ENCODE peak calls at places on chromosome 13, in nine cellular contexts. One of them, this sample, is unnamed. For H3K4me1, the result is how much of the 10 kb centered on the place peaks cover.

GRCh38 chr13:24682353-24682752 is 2.1 kb downstream of the ATP12A start:
- DNase-seq in Peyer's patch: no peak
- DNase-seq in IMR-90: no peak
- DNase-seq in upper lobe of left lung: no peak
- DNase-seq in breast epithelium: no peak
- DNase-seq in tibial nerve: no peak
- DNase-seq in heart left ventricle: no peak
- DNase-seq in prostate gland: no peak
- DNase-seq in uterus: no peak
- DNase-seq in this sample: no peak

GRCh38 chr13:32581177-32581786 is 5.0 kb upstream of the PDS5B start:
- DNase-seq in IMR-90: peak
- DNase-seq in heart left ventricle: no peak
- DNase-seq in Peyer's patch: no peak
- DNase-seq in prostate gland: no peak
- DNase-seq in upper lobe of left lung: no peak
- DNase-seq in breast epithelium: no peak
- DNase-seq in uterus: no peak
- DNase-seq in tibial nerve: no peak
- DNase-seq in this sample: no peak

GRCh38 chr13:45784755-45785675 is 66.5 kb downstream of the SIAH3 start:
- DNase-seq in Peyer's patch: no peak
- DNase-seq in prostate gland: no peak
- DNase-seq in IMR-90: no peak
- DNase-seq in upper lobe of left lung: no peak
- DNase-seq in tibial nerve: no peak
- DNase-seq in uterus: no peak
- DNase-seq in heart left ventricle: no peak
- DNase-seq in breast epithelium: no peak
- DNase-seq in this sample: no peak

GRCh38 chr13:109180905-109181425 is 551.6 kb downstream of the MYO16 start:
- DNase-seq in uterus: no peak
- DNase-seq in heart left ventricle: no peak
- DNase-seq in prostate gland: no peak
- DNase-seq in Peyer's patch: no peak
- DNase-seq in tibial nerve: no peak
- DNase-seq in IMR-90: peak
- DNase-seq in upper lobe of left lung: no peak
- DNase-seq in breast epithelium: no peak
- DNase-seq in this sample: no peak

GRCh38 chr13:31477961-31478360 is 261.4 kb upstream of the RXFP2 start:
- DNase-seq in breast epithelium: no peak
- DNase-seq in tibial nerve: no peak
- DNase-seq in uterus: no peak
- DNase-seq in Peyer's patch: no peak
- DNase-seq in prostate gland: no peak
- DNase-seq in upper lobe of left lung: no peak
- DNase-seq in heart left ventricle: no peak
- DNase-seq in IMR-90: peak
- DNase-seq in this sample: no peak

GRCh38 chr13:83220241-83220640 is 662.0 kb downstream of the SLITRK1 start:
- DNase-seq in breast epithelium: no peak
- DNase-seq in IMR-90: peak
- DNase-seq in tibial nerve: no peak
- DNase-seq in prostate gland: no peak
- DNase-seq in upper lobe of left lung: no peak
- DNase-seq in uterus: no peak
- DNase-seq in Peyer's patch: no peak
- DNase-seq in heart left ventricle: no peak
- DNase-seq in this sample: no peak

GRCh38 chr13:93230466-93230865 is 3.9 kb downstream of the GPC6 start:
- DNase-seq in IMR-90: peak
- DNase-seq in Peyer's patch: no peak
- DNase-seq in uterus: no peak
- DNase-seq in breast epithelium: no peak
- DNase-seq in upper lobe of left lung: no peak
- DNase-seq in tibial nerve: no peak
- DNase-seq in heart left ventricle: no peak
- DNase-seq in prostate gland: no peak
- DNase-seq in this sample: no peak

GRCh38 chr13:107450931-107451330 is 764.4 kb downstream of the LIG4 start:
- DNase-seq in prostate gland: no peak
- DNase-seq in Peyer's patch: no peak
- DNase-seq in IMR-90: peak
- DNase-seq in breast epithelium: no peak
- DNase-seq in upper lobe of left lung: no peak
- DNase-seq in uterus: peak
- DNase-seq in tibial nerve: no peak
- DNase-seq in heart left ventricle: peak
- DNase-seq in this sample: no peak

GRCh38 chr13:49792550-49793324 is at the start of gene KPNA3:
- DNase-seq in upper lobe of left lung: peak
- DNase-seq in prostate gland: peak
- DNase-seq in IMR-90: peak
- DNase-seq in breast epithelium: peak
- DNase-seq in tibial nerve: peak
- DNase-seq in heart left ventricle: peak
- DNase-seq in Peyer's patch: peak
- DNase-seq in uterus: peak
- DNase-seq in this sample: peak

GRCh38 chr13:49789961-49790360 is 2.5 kb downstream of the KPNA3 start:
- DNase-seq in heart left ventricle: no peak
- DNase-seq in prostate gland: no peak
- DNase-seq in uterus: no peak
- DNase-seq in upper lobe of left lung: no peak
- DNase-seq in tibial nerve: no peak
- DNase-seq in breast epithelium: no peak
- DNase-seq in Peyer's patch: no peak
- DNase-seq in IMR-90: no peak
- DNase-seq in this sample: no peak

GRCh38 chr13:49786609-49787008 is 5.9 kb downstream of the KPNA3 start:
- DNase-seq in heart left ventricle: no peak
- DNase-seq in uterus: no peak
- DNase-seq in tibial nerve: no peak
- DNase-seq in IMR-90: no peak
- DNase-seq in Peyer's patch: no peak
- DNase-seq in breast epithelium: no peak
- DNase-seq in prostate gland: no peak
- DNase-seq in upper lobe of left lung: no peak
- DNase-seq in this sample: no peak

GRCh38 chr13:49791753-49792549 is 531 bp downstream of the KPNA3 start:
- DNase-seq in heart left ventricle: peak
- DNase-seq in tibial nerve: no peak
- DNase-seq in upper lobe of left lung: peak
- DNase-seq in uterus: peak
- DNase-seq in prostate gland: peak
- DNase-seq in Peyer's patch: no peak
- DNase-seq in breast epithelium: no peak
- DNase-seq in IMR-90: peak
- DNase-seq in this sample: peak

GRCh38 chr13:49791214-49791752 is 1.2 kb downstream of the KPNA3 start:
- DNase-seq in uterus: no peak
- DNase-seq in IMR-90: peak
- DNase-seq in heart left ventricle: peak
- DNase-seq in tibial nerve: no peak
- DNase-seq in upper lobe of left lung: peak
- DNase-seq in prostate gland: peak
- DNase-seq in breast epithelium: no peak
- DNase-seq in Peyer's patch: no peak
- DNase-seq in this sample: no peak
- H3K4me1 ChIP-seq in uterus: under half
- H3K4me1 ChIP-seq in IMR-90: under half
- H3K4me1 ChIP-seq in heart left ventricle: under half
- H3K4me1 ChIP-seq in tibial nerve: under half
- H3K4me1 ChIP-seq in upper lobe of left lung: under half
- H3K4me1 ChIP-seq in prostate gland: under half
- H3K4me1 ChIP-seq in breast epithelium: under half
- H3K4me1 ChIP-seq in Peyer's patch: under half
- H3K4me1 ChIP-seq in this sample: under half

DNA sequence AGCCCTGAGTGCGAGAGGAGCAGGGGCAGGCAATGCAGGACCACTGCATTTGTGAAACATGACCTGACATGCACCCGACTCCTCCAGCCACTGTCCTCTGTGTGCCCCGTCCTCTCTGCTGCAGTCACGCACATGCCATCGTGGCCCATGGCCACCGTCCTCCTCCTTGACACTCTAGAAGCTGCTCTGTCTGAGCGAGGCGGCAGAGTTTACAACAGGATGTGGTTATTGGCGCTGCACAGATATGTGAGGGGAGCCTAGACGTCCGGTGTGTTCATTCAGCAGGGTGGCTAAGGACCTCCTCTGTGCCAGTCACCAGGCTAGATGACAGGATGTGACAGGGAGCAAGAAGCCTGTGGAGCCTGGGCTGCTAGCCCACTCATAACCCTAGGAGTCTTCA is 277.8 kb downstream of the FOXO1 start:
- DNase-seq in upper lobe of left lung: peak
- DNase-seq in prostate gland: no peak
- DNase-seq in Peyer's patch: no peak
- DNase-seq in tibial nerve: no peak
- DNase-seq in breast epithelium: no peak
- DNase-seq in uterus: no peak
- DNase-seq in heart left ventricle: no peak
- DNase-seq in IMR-90: peak
- DNase-seq in this sample: peak
- TF ChIP-seq POLR2A in upper lobe of left lung: peak
- TF ChIP-seq POLR2A in prostate gland: no peak
- TF ChIP-seq POLR2A in Peyer's patch: no peak
- TF ChIP-seq POLR2A in tibial nerve: no peak
- TF ChIP-seq POLR2A in breast epithelium: no peak
- TF ChIP-seq POLR2A in uterus: no peak
- TF ChIP-seq POLR2A in heart left ventricle: no peak
- TF ChIP-seq POLR2A in IMR-90: no peak
- TF ChIP-seq POLR2A in this sample: no peak

GRCh38 chr13:78662467-78662866 is 3.5 kb upstream of the OBI1 start:
- DNase-seq in tibial nerve: no peak
- DNase-seq in uterus: no peak
- DNase-seq in heart left ventricle: no peak
- DNase-seq in prostate gland: no peak
- DNase-seq in breast epithelium: no peak
- DNase-seq in IMR-90: no peak
- DNase-seq in upper lobe of left lung: no peak
- DNase-seq in Peyer's patch: no peak
- DNase-seq in this sample: no peak

GRCh38 chr13:78659450-78660110 is 625 bp upstream of the OBI1 start:
- DNase-seq in IMR-90: peak
- DNase-seq in heart left ventricle: no peak
- DNase-seq in prostate gland: no peak
- DNase-seq in tibial nerve: no peak
- DNase-seq in breast epithelium: no peak
- DNase-seq in Peyer's patch: no peak
- DNase-seq in upper lobe of left lung: no peak
- DNase-seq in uterus: no peak
- DNase-seq in this sample: no peak

GRCh38 chr13:78657699-78658629 is 991 bp downstream of the OBI1 start:
- DNase-seq in breast epithelium: no peak
- DNase-seq in prostate gland: no peak
- DNase-seq in heart left ventricle: no peak
- DNase-seq in Peyer's patch: no peak
- DNase-seq in upper lobe of left lung: no peak
- DNase-seq in IMR-90: peak
- DNase-seq in tibial nerve: no peak
- DNase-seq in uterus: no peak
- DNase-seq in this sample: no peak

GRCh38 chr13:78658630-78659449 is at the start of gene OBI1:
- DNase-seq in uterus: peak
- DNase-seq in Peyer's patch: peak
- DNase-seq in IMR-90: peak
- DNase-seq in prostate gland: peak
- DNase-seq in tibial nerve: peak
- DNase-seq in breast epithelium: peak
- DNase-seq in heart left ventricle: peak
- DNase-seq in upper lobe of left lung: peak
- DNase-seq in this sample: peak

DNA sequence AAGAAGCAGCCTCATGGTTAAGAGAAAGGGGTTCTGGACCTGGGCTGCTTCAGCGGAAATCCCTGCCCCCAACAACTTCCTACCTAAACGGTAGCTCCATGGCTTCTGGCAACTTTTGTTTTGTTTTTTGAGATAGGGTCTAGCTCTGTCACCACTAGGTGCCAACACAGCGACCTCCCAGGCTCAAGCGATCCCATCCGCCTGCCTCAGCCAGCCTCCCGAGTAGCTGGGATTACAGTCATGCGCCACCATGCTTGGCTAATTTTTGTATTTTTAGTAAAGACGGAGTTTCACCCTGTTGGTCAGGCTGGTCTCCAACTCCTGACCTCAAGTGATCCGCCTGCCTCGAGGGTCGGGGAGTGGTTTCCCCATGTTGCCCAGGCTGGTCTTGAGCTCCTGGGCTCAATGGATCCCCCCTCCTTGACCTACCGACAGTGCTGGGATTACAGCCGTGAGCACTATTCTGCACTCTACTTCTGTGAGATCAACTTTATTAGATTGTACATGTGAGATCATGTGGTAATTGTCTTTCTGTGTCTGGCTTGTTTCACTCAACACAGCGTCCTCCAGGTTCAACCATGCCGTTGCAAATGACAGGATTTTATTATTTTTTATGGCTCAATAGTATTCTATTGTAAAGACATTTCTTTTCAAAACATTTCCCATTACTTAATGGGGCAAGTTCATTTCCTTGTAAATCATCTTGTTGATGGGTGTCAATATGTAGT is 1.3 kb upstream of the OBI1 start:
- DNase-seq in IMR-90: no peak
- DNase-seq in prostate gland: peak
- DNase-seq in tibial nerve: no peak
- DNase-seq in breast epithelium: no peak
- DNase-seq in upper lobe of left lung: no peak
- DNase-seq in Peyer's patch: no peak
- DNase-seq in heart left ventricle: no peak
- DNase-seq in uterus: no peak
- DNase-seq in this sample: no peak
- H3K4me3 ChIP-seq in IMR-90: peak
- H3K4me3 ChIP-seq in prostate gland: peak
- H3K4me3 ChIP-seq in tibial nerve: peak
- H3K4me3 ChIP-seq in breast epithelium: peak
- H3K4me3 ChIP-seq in upper lobe of left lung: peak
- H3K4me3 ChIP-seq in Peyer's patch: peak
- H3K4me3 ChIP-seq in heart left ventricle: peak
- H3K4me3 ChIP-seq in uterus: peak
- H3K4me3 ChIP-seq in this sample: peak

GRCh38 chr13:87675851-87676250 is 4.7 kb downstream of the SLITRK5 start:
- DNase-seq in uterus: no peak
- DNase-seq in breast epithelium: no peak
- DNase-seq in upper lobe of left lung: no peak
- DNase-seq in tibial nerve: no peak
- DNase-seq in IMR-90: no peak
- DNase-seq in prostate gland: no peak
- DNase-seq in Peyer's patch: no peak
- DNase-seq in heart left ventricle: no peak
- DNase-seq in this sample: no peak

GRCh38 chr13:87671824-87672603 is 843 bp downstream of the SLITRK5 start:
- DNase-seq in breast epithelium: no peak
- DNase-seq in Peyer's patch: peak
- DNase-seq in uterus: no peak
- DNase-seq in prostate gland: no peak
- DNase-seq in heart left ventricle: no peak
- DNase-seq in IMR-90: no peak
- DNase-seq in upper lobe of left lung: peak
- DNase-seq in tibial nerve: no peak
- DNase-seq in this sample: no peak

GRCh38 chr13:87676254-87677042 is 5.3 kb downstream of the SLITRK5 start:
- DNase-seq in breast epithelium: no peak
- DNase-seq in Peyer's patch: no peak
- DNase-seq in uterus: no peak
- DNase-seq in IMR-90: no peak
- DNase-seq in prostate gland: no peak
- DNase-seq in tibial nerve: no peak
- DNase-seq in heart left ventricle: no peak
- DNase-seq in upper lobe of left lung: no peak
- DNase-seq in this sample: no peak

GRCh38 chr13:87677043-87677333 is 5.8 kb downstream of the SLITRK5 start:
- DNase-seq in tibial nerve: no peak
- DNase-seq in upper lobe of left lung: no peak
- DNase-seq in breast epithelium: no peak
- DNase-seq in heart left ventricle: no peak
- DNase-seq in IMR-90: no peak
- DNase-seq in Peyer's patch: no peak
- DNase-seq in prostate gland: no peak
- DNase-seq in uterus: no peak
- DNase-seq in this sample: no peak

DNA sequence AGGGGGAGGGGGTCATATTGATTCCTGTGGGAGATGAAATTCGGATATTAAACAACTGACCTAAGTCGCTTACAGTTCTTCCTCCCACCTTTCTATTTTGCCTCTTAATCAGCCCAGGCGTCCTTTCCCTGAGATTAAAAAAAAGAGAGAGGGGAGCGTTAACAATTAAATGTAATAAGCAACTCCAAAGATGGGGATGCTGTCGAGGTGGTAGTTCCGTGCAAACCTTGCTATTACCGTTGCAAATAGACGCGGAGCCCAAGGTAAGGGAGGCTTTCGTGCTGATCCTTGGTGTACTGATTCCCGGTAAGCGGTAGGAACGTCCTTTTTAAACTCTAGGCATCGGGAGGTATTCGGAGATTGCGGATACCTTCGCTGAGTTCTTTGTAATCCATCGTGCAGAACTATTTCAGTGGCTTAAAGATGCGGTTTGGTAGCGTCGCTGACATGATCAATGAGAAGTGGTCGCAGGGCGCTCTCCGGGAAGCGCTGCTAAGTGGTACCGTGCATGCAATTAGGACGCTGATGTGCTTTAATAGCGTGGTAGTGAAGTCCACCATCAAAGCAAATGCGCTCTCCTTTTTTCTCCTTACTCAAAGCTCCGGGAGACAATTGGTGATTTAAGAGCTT is 3.1 kb downstream of the SLITRK5 start:
- DNase-seq in heart left ventricle: no peak
- DNase-seq in uterus: no peak
- DNase-seq in prostate gland: no peak
- DNase-seq in tibial nerve: no peak
- DNase-seq in breast epithelium: no peak
- DNase-seq in upper lobe of left lung: no peak
- DNase-seq in IMR-90: no peak
- DNase-seq in Peyer's patch: no peak
- DNase-seq in this sample: no peak
- H3K4me1 ChIP-seq in heart left ventricle: under half
- H3K4me1 ChIP-seq in uterus: under half
- H3K4me1 ChIP-seq in prostate gland: under half
- H3K4me1 ChIP-seq in tibial nerve: under half
- H3K4me1 ChIP-seq in breast epithelium: under half
- H3K4me1 ChIP-seq in upper lobe of left lung: under half
- H3K4me1 ChIP-seq in IMR-90: under half
- H3K4me1 ChIP-seq in Peyer's patch: under half
- H3K4me1 ChIP-seq in this sample: under half